ENCODE peak calls at places on chromosomes 1 and 21, in eight cellular contexts. Z is GM23338, Y is HCT116, I is Panc1, Q is sigmoid colon, S is GM12878, O is transverse colon, C is HepG2. H is an unnamed sample.

GRCh38 chr1:30407862-30408580 is 315.4 kb downstream of the MATN1 start:
- DNase-seq in Q (peak), Y (no peak), S (no peak), I (no peak), Z (no peak), O (no peak), C (no peak), H (no peak)

GRCh38 chr1:22562584-22563551 is at the start of gene EPHA8:
- DNase-seq in O (no peak), Y (no peak), S (no peak), C (no peak), Z (peak), Q (no peak), I (no peak), H (no peak)

GRCh38 chr1:215028954-215029353 is 53.6 kb upstream of the KCNK2 start:
- DNase-seq in Z (no peak), Y (no peak), S (no peak), I (no peak), O (no peak), Q (no peak), C (no peak), H (no peak)

GRCh38 chr21:44513389-44514217 is 26.4 kb downstream of the KRTAP10-1 start:
- DNase-seq in I (no peak), S (no peak), Z (no peak), O (no peak), Q (no peak), C (no peak), Y (no peak), H (no peak)

GRCh38 chr1:93758842-93759515 is 77.3 kb upstream of the BCAR3 start:
- DNase-seq in Z (no peak), S (no peak), Y (no peak), Q (no peak), I (no peak), O (no peak), C (peak), H (no peak)

GRCh38 chr21:45575993-45576837 is 34.0 kb upstream of the SLC19A1 start:
- DNase-seq in Y (no peak), Z (no peak), I (no peak), C (no peak), S (no peak), O (no peak), Q (peak), H (no peak)

GRCh38 chr1:72397786-72398185 is 115.4 kb upstream of the NEGR1 start:
- DNase-seq in I (no peak), S (no peak), Z (no peak), Q (no peak), O (no peak), C (no peak), Y (no peak), H (no peak)

GRCh38 chr1:212217633-212218032 is 67.6 kb upstream of the PPP2R5A start:
- DNase-seq in Z (no peak), O (peak), I (no peak), C (no peak), Q (no peak), Y (no peak), S (no peak), H (no peak)

GRCh38 chr21:28793043-28793442 is 199.6 kb downstream of the LTN1 start:
- DNase-seq in S (no peak), Q (no peak), Z (peak), Y (no peak), C (no peak), I (no peak), O (no peak), H (no peak)

GRCh38 chr1:58811303-58811702 is 27.5 kb upstream of the JUN start:
- DNase-seq in S (no peak), I (no peak), Y (no peak), Z (no peak), Q (no peak), C (no peak), O (no peak), H (peak)

GRCh38 chr1:167328762-167329483 is 108.2 kb downstream of the POU2F1 start:
- DNase-seq in I (no peak), S (peak), C (no peak), O (peak), Z (peak), Y (no peak), Q (no peak), H (no peak)

GRCh38 chr1:203650012-203650836 is 23.6 kb downstream of the ATP2B4 start:
- DNase-seq in Y (no peak), S (no peak), C (no peak), I (no peak), Q (peak), Z (peak), O (peak), H (peak)

GRCh38 chr1:94898486-94899385 is 28.2 kb downstream of the CNN3 start:
- DNase-seq in S (no peak), Q (no peak), I (no peak), Y (no peak), O (no peak), Z (no peak), C (no peak), H (no peak)

GRCh38 chr1:154745286-154745731 is 124.8 kb downstream of the KCNN3 start:
- DNase-seq in I (no peak), O (peak), Q (peak), Z (no peak), C (no peak), Y (no peak), S (peak), H (no peak)

GRCh38 chr1:1853593-1854257 is 37.2 kb downstream of the GNB1 start:
- DNase-seq in Q (no peak), Y (no peak), O (no peak), C (no peak), Z (no peak), S (no peak), I (no peak), H (no peak)

GRCh38 chr1:23629728-23630290 is 61.8 kb upstream of the RPL11 start:
- DNase-seq in Q (no peak), Z (no peak), S (no peak), I (no peak), O (no peak), Y (no peak), C (no peak), H (no peak)

GRCh38 chr1:22935450-22935849 is 37.2 kb downstream of the LACTBL1 start:
- DNase-seq in Y (peak), S (no peak), O (no peak), Z (no peak), C (no peak), Q (no peak), I (no peak), H (no peak)

GRCh38 chr21:25721987-25722386 is 12.7 kb downstream of the ATP5PF start:
- DNase-seq in C (no peak), S (no peak), Z (no peak), Y (no peak), Q (no peak), O (no peak), I (no peak), H (no peak)

GRCh38 chr1:71080178-71080781 is 555 bp downstream of the ZRANB2 start:
- DNase-seq in S (no peak), O (no peak), Y (no peak), Z (peak), C (peak), Q (no peak), I (no peak), H (no peak)

GRCh38 chr1:202274611-202275010 is 67.1 kb downstream of the UBE2T start:
- DNase-seq in O (peak), S (no peak), Z (peak), Q (no peak), Y (peak), C (peak), I (no peak), H (no peak)

GRCh38 chr1:178726545-178726944 is 1.5 kb downstream of the RALGPS2 start:
- DNase-seq in C (no peak), S (no peak), Z (no peak), Y (no peak), I (peak), O (no peak), Q (no peak), H (no peak)

GRCh38 chr1:224998185-224998584 is 68.7 kb downstream of the DNAH14 start:
- DNase-seq in I (no peak), Y (no peak), S (no peak), O (no peak), Z (no peak), C (no peak), Q (no peak), H (no peak)

GRCh38 chr1:229130028-229130668 is 140.8 kb upstream of the RAB4A start:
- DNase-seq in S (no peak), Z (no peak), Y (no peak), O (peak), I (no peak), Q (peak), C (peak), H (no peak)

GRCh38 chr1:206753141-206753540 is 17.4 kb upstream of the IL19 start:
- DNase-seq in C (no peak), S (no peak), Y (no peak), Z (no peak), I (no peak), O (no peak), Q (no peak), H (no peak)

GRCh38 chr1:62274496-62274895 is 44.7 kb downstream of the KANK4 start:
- DNase-seq in C (no peak), Z (no peak), O (no peak), S (no peak), Y (no peak), I (no peak), Q (no peak), H (no peak)

GRCh38 chr1:41846595-41846994 is 72.1 kb downstream of the HIVEP3 start:
- DNase-seq in Q (no peak), Z (no peak), Y (no peak), S (no peak), O (no peak), I (no peak), C (no peak), H (no peak)

GRCh38 chr1:2025491-2025981 is 6.4 kb downstream of the GABRD start:
- DNase-seq in Q (peak), S (no peak), I (no peak), Y (no peak), C (no peak), Z (no peak), O (peak), H (no peak)

GRCh38 chr1:200975458-200975857 is 48.1 kb downstream of the KIF21B start:
- DNase-seq in I (no peak), Q (no peak), S (no peak), C (no peak), Z (no peak), Y (no peak), O (no peak), H (no peak)

GRCh38 chr1:52659356-52659755 is 26.4 kb downstream of the SHISAL2A start:
- DNase-seq in S (peak), I (no peak), Y (peak), Z (no peak), O (no peak), C (no peak), Q (no peak), H (no peak)

GRCh38 chr1:54940027-54940426 is 40.4 kb upstream of the TMEM61 start:
- DNase-seq in Z (peak), Q (no peak), S (no peak), O (no peak), C (no peak), I (no peak), Y (no peak), H (no peak)

GRCh38 chr1:94105957-94106529 is 14.9 kb downstream of the ABCA4 start:
- DNase-seq in Y (no peak), I (no peak), O (no peak), C (no peak), Q (no peak), Z (no peak), S (no peak), H (no peak)

GRCh38 chr1:58773406-58773840 is 10.4 kb downstream of the JUN start:
- DNase-seq in Y (no peak), Q (peak), S (no peak), C (no peak), O (peak), I (no peak), Z (no peak), H (peak)

GRCh38 chr1:13662498-13662897 is 37.5 kb upstream of the PRDM2 start:
- DNase-seq in C (no peak), Z (no peak), Q (peak), O (peak), Y (no peak), I (no peak), S (no peak), H (peak)

GRCh38 chr21:24545807-24546361 is 1061.4 kb downstream of the MRPL39 start:
- DNase-seq in Y (no peak), O (no peak), C (no peak), Q (no peak), S (no peak), I (no peak), Z (no peak), H (no peak)

GRCh38 chr1:3727042-3727824 is 25.0 kb upstream of the CCDC27 start:
- DNase-seq in Y (no peak), O (no peak), C (no peak), Z (peak), S (no peak), Q (no peak), I (no peak), H (no peak)

GRCh38 chr1:234758851-234759250 is 148.9 kb upstream of the IRF2BP2 start:
- DNase-seq in Y (no peak), S (no peak), Q (no peak), O (peak), C (no peak), Z (no peak), I (no peak), H (no peak)

GRCh38 chr1:46544561-46545240 is 6.7 kb downstream of the KNCN start:
- DNase-seq in Z (peak), C (no peak), I (no peak), O (no peak), Q (no peak), Y (no peak), S (no peak), H (no peak)
- TF ChIP-seq POLR2AphosphoS5 in Z (no peak), C (no peak), I (no peak), O (no peak), Q (no peak), Y (no peak), S (no peak), H (no peak)

GRCh38 chr1:27113861-27114260 is 41.1 kb downstream of the SLC9A1 start:
- DNase-seq in I (no peak), C (no peak), Z (no peak), O (no peak), Y (no peak), S (no peak), Q (no peak), H (no peak)

GRCh38 chr1:27108588-27108987 is 46.3 kb downstream of the SLC9A1 start:
- DNase-seq in Q (no peak), O (no peak), S (no peak), Z (no peak), C (no peak), Y (no peak), I (no peak), H (no peak)

GRCh38 chr1:27114522-27114921 is 40.4 kb downstream of the SLC9A1 start:
- DNase-seq in O (no peak), Q (no peak), Y (no peak), S (no peak), I (no peak), Z (no peak), C (no peak), H (no peak)

GRCh38 chr1:27109103-27109822 is 45.7 kb downstream of the SLC9A1 start:
- DNase-seq in C (peak), Z (peak), I (no peak), O (peak), Y (peak), Q (no peak), S (no peak), H (no peak)

DNA sequence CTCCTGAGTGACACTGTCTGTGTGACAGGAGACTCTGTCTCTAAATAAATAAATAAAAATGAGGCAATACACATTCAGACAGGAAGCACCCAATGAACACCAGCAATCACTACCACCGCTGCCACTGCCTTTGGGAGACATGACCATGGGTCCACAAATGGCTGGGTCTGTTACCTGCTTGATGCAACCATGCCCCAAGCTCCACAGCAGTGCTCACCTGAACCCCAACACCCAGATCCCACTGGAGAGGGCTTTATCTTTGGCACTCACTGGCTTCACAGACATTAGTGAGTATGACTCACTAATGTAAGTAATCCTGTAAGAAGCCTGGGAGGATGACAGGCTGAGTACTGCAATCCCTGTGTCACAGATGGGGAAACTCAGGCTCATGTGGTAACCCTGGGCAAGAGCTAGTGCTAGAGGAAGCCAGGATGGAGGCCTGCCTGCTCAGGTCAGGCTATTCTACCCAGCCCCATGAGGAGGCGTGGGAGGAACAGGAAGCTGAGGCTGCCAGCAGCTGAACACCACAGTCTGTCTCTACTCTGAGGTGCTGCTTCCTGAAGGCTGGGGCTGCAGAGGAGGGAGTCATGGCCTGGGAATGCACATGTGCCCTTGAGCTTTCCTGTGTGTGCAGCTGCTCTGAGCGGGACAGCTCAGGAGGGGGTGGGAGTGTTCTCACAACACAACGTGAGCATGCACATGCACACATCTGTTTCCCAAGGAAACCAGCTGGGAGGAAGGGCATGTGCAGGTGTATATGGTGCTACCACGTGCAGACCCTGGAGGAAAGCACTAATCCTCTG is 43.0 kb downstream of the SLC9A1 start:
- DNase-seq in Y (peak), Q (peak), I (peak), S (no peak), C (peak), Z (no peak), O (peak), H (peak)
- TF ChIP-seq POLR2AphosphoS5 in Y (peak), Q (peak), I (peak), S (no peak), C (no peak), Z (no peak), O (peak), H (peak)

DNA sequence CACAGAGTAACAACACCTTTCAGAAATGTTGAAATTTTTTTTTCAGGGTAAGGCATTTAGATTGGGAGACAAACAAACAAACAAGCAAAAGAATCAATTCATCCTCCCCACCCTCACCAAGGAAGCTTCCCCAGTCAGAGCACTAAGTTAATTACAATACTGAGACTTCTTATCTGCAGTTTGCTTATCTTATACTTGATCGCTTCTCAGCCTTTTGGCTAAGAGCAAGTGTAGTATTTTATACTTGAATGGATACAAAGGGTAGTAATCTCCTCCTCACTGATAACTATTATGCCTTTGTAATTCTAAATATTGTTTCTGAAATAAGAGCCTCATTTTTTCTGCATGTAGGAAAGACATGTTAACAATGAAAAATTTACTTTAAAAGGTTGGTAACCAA is 54.4 kb downstream of the ADAMTS5 start:
- DNase-seq in Y (no peak), O (no peak), I (no peak), C (no peak), S (no peak), Z (no peak), Q (no peak), H (no peak)
- TF ChIP-seq POLR2AphosphoS5 in Y (no peak), O (no peak), I (no peak), C (no peak), S (no peak), Z (no peak), Q (no peak), H (no peak)

GRCh38 chr1:44785027-44785376 is 3.0 kb downstream of the BEST4 start:
- DNase-seq in Q (no peak), I (no peak), O (no peak), Y (no peak), Z (no peak), S (no peak), C (no peak), H (no peak)
- TF ChIP-seq POLR2AphosphoS5 in Q (no peak), I (no peak), O (no peak), Y (no peak), Z (no peak), S (no peak), C (no peak), H (no peak)